ENCODE peak calls at places on chromosomes 16 and 17, in five cellular contexts. One of them, this sample, is unnamed. For H3K27me3 and H3K4me1, the result is how much of the 10 kb centered on the place peaks cover.

GRCh38 chr17:34269969-34270368 is at the start of gene CCL7:
- DNase-seq in body of pancreas: no peak
- DNase-seq in ovary: no peak
- DNase-seq in Panc1: no peak
- DNase-seq in neural progenitor cell: no peak
- DNase-seq in this sample: no peak

GRCh38 chr16:50719401-50720337 is 22.2 kb upstream of the CYLD start:
- DNase-seq in ovary: no peak
- DNase-seq in body of pancreas: peak
- DNase-seq in neural progenitor cell: no peak
- DNase-seq in Panc1: no peak
- DNase-seq in this sample: no peak

GRCh38 chr17:77425791-77426641 is 285.2 kb downstream of the SEC14L1 start:
- DNase-seq in Panc1: no peak
- DNase-seq in ovary: peak
- DNase-seq in neural progenitor cell: peak
- DNase-seq in body of pancreas: no peak
- DNase-seq in this sample: no peak

GRCh38 chr16:77206533-77206932 is 7.3 kb downstream of the SYCE1L start:
- DNase-seq in ovary: no peak
- DNase-seq in body of pancreas: no peak
- DNase-seq in Panc1: no peak
- DNase-seq in neural progenitor cell: no peak
- DNase-seq in this sample: no peak

GRCh38 chr16:10971560-10971961 is 27.2 kb downstream of the CLEC16A start:
- DNase-seq in Panc1: peak
- DNase-seq in ovary: peak
- DNase-seq in body of pancreas: no peak
- DNase-seq in neural progenitor cell: peak
- DNase-seq in this sample: no peak

GRCh38 chr17:66177048-66177447 is 14.9 kb downstream of the CEP112 start:
- DNase-seq in body of pancreas: no peak
- DNase-seq in ovary: no peak
- DNase-seq in neural progenitor cell: no peak
- DNase-seq in Panc1: no peak
- DNase-seq in this sample: no peak

GRCh38 chr17:31660684-31661083 is 198.4 kb downstream of the COPRS start:
- DNase-seq in body of pancreas: no peak
- DNase-seq in Panc1: no peak
- DNase-seq in ovary: no peak
- DNase-seq in neural progenitor cell: no peak
- DNase-seq in this sample: no peak

GRCh38 chr17:30021708-30022317 is 80.4 kb downstream of the EFCAB5 start:
- DNase-seq in neural progenitor cell: peak
- DNase-seq in Panc1: peak
- DNase-seq in body of pancreas: peak
- DNase-seq in ovary: no peak
- DNase-seq in this sample: no peak

GRCh38 chr16:88769617-88770458 is 15.2 kb downstream of the PIEZO1 start:
- DNase-seq in Panc1: no peak
- DNase-seq in neural progenitor cell: peak
- DNase-seq in ovary: no peak
- DNase-seq in body of pancreas: peak
- DNase-seq in this sample: peak

GRCh38 chr16:85055503-85056210 is 28.1 kb downstream of the KIAA0513 start:
- DNase-seq in neural progenitor cell: no peak
- DNase-seq in ovary: no peak
- DNase-seq in body of pancreas: no peak
- DNase-seq in Panc1: no peak
- DNase-seq in this sample: peak

GRCh38 chr16:22898874-22899348 is 84.9 kb downstream of the HS3ST2 start:
- DNase-seq in body of pancreas: peak
- DNase-seq in Panc1: peak
- DNase-seq in ovary: peak
- DNase-seq in neural progenitor cell: peak
- DNase-seq in this sample: peak

GRCh38 chr17:67994827-67995567 is 1.3 kb downstream of the C17orf58 start:
- DNase-seq in ovary: no peak
- DNase-seq in body of pancreas: peak
- DNase-seq in neural progenitor cell: no peak
- DNase-seq in Panc1: no peak
- DNase-seq in this sample: no peak

GRCh38 chr17:67992541-67993152 is 3.6 kb downstream of the C17orf58 start:
- DNase-seq in Panc1: no peak
- DNase-seq in ovary: no peak
- DNase-seq in neural progenitor cell: peak
- DNase-seq in body of pancreas: peak
- DNase-seq in this sample: no peak

GRCh38 chr17:67993998-67994361 is 2.3 kb downstream of the C17orf58 start:
- DNase-seq in ovary: no peak
- DNase-seq in neural progenitor cell: no peak
- DNase-seq in body of pancreas: no peak
- DNase-seq in Panc1: no peak
- DNase-seq in this sample: no peak

GRCh38 chr17:67995568-67996191 is 589 bp downstream of the C17orf58 start:
- DNase-seq in body of pancreas: peak
- DNase-seq in neural progenitor cell: peak
- DNase-seq in Panc1: no peak
- DNase-seq in ovary: peak
- DNase-seq in this sample: no peak

DNA sequence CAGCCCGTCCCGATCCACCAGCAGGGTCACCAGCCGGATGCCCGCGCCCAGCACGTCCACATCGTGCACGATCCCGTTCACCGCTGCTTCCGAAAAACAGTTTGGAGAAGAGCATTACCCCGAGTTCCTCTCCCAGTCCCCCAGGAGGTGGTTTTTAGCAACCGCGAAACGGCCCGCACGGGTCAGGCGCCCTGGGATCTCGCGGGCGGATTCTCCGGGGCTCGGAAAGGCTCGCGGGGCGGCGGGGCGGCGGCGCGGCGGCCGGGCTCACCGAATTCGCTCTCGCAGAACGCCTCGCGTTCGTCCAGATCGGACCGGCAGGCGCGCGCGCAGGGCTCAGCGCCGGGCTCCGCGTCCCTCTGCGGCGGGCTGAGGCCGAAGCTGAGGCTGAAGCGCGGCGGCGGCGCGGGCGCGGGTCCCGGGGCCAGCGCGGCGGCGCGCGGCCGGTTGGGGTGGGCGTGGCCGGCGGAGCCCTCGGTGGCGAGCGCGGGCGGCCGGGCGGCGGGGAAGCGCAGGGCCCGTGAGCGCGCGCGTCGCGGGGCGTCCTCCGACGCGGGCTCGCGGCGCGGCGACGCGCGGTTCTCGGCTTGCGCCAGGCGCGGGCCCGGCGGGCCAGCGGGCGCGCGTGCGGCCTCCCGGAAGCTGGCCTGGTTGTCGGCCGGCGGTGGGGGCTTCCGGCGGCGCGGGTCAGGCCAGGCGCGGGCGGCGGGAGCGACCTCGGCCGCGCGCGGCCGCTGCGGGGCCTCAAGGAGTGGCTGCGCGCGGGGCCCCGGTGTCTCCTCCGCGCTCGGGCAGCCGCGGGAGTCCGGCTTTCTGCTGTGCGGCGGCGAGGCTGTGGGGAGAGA is 2.9 kb downstream of the C17orf58 start:
- DNase-seq in body of pancreas: peak
- DNase-seq in neural progenitor cell: peak
- DNase-seq in Panc1: no peak
- DNase-seq in ovary: peak
- DNase-seq in this sample: peak
- H3K27me3 ChIP-seq in body of pancreas: under half
- H3K27me3 ChIP-seq in neural progenitor cell: under half
- H3K27me3 ChIP-seq in Panc1: under half
- H3K27me3 ChIP-seq in ovary: under half
- H3K27me3 ChIP-seq in this sample: under half

DNA sequence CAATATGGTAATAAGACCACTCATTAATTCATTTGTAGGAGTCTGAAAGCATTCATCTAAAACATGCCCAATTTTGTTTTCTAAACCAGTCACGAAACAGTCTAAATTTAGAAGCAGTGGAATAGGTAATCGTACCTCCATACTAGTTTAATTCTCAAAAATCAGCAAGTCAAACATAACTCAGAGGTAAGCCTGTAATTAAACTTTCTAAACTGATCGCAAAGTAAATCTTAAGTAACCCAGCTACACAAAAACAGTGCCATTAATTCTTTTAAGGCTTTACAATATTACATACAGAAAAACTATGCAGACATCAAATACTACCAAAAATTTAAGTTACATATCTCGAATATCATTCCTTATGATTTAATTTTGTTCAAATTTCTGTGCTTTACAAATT is 31.4 kb downstream of the YWHAE start:
- DNase-seq in body of pancreas: no peak
- DNase-seq in ovary: no peak
- DNase-seq in Panc1: no peak
- DNase-seq in neural progenitor cell: no peak
- DNase-seq in this sample: no peak
- H3K4me1 ChIP-seq in body of pancreas: under half
- H3K4me1 ChIP-seq in ovary: under half
- H3K4me1 ChIP-seq in Panc1: under half
- H3K4me1 ChIP-seq in neural progenitor cell: under half
- H3K4me1 ChIP-seq in this sample: under half

DNA sequence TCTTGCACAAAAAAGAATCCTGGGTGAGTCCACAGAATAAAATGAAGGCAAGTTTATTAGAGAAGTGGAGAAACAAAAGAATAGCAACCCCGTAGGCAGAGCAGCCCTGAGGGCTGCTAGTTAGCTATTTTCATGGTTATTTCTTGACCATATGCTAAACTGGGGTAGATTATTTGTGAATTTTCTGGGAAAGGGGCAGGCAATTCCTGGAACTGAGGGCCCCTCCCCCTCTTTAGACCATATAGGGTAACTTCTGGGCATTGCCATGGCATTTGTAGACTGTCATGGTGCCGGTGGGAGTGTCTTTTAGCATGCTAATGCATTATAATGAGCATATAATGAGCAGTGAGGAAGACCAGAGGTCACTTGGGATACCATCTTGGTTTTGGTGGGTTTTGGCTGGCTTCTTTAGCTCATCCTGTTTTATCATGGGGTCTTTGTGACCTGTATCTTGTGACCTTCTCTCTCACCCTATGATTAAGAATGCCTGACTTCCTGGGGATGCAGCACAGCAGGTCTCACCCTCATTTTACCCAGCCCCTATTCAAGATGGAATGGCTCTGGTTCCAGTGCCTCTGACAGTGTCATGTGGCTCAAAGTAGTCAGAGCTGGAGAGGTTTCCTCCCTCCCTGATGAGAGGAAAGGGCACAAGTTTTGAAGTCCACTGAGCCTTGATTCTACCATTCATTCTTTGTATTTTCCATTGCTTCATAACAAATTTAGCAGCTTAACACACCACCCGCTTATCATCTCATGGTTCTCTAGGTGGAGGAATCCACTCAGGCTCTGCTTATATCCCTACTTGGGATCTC is 55.7 kb upstream of the LGALS9 start:
- DNase-seq in body of pancreas: no peak
- DNase-seq in ovary: no peak
- DNase-seq in Panc1: no peak
- DNase-seq in neural progenitor cell: no peak
- DNase-seq in this sample: no peak
- H3K27ac ChIP-seq in body of pancreas: peak
- H3K27ac ChIP-seq in ovary: no peak
- H3K27ac ChIP-seq in Panc1: no peak
- H3K27ac ChIP-seq in neural progenitor cell: no peak
- H3K27ac ChIP-seq in this sample: no peak

DNA sequence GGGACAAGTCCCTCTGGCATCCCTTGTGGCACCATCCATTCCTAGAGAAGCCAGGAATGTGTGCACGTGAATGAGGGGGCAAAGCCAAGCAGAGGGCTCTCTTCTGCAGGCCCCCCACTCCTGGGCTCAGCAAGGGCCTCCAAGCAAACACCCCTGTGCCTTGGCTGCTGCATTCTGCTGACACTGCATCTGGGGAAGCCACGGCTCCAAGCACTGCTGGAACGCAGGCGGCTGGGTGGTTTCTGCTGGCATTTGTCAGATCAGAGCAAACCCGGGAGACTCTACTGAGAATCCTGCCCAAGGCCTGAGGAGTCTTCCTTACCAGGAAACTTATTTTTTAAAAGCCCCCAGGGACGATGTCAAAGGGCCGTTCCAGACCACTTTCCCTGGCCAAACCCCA is 23.3 kb downstream of the ATP6V0D1 start:
- DNase-seq in body of pancreas: no peak
- DNase-seq in ovary: no peak
- DNase-seq in Panc1: no peak
- DNase-seq in neural progenitor cell: no peak
- DNase-seq in this sample: no peak
- H3K27me3 ChIP-seq in body of pancreas: under half
- H3K27me3 ChIP-seq in ovary: under half
- H3K27me3 ChIP-seq in Panc1: under half
- H3K27me3 ChIP-seq in neural progenitor cell: under half
- H3K27me3 ChIP-seq in this sample: under half

GRCh38 chr17:1177099-1177996 is 2.4 kb downstream of the ABR start:
- DNase-seq in Panc1: no peak
- DNase-seq in body of pancreas: no peak
- DNase-seq in neural progenitor cell: no peak
- DNase-seq in ovary: no peak
- DNase-seq in this sample: no peak
- H3K4me1 ChIP-seq in Panc1: under half
- H3K4me1 ChIP-seq in body of pancreas: under half
- H3K4me1 ChIP-seq in neural progenitor cell: under half
- H3K4me1 ChIP-seq in ovary: under half
- H3K4me1 ChIP-seq in this sample: under half

GRCh38 chr16:14001521-14001920 is 69.6 kb upstream of the MRTFB start:
- DNase-seq in Panc1: no peak
- DNase-seq in ovary: no peak
- DNase-seq in body of pancreas: no peak
- DNase-seq in neural progenitor cell: no peak
- DNase-seq in this sample: no peak

GRCh38 chr16:14004031-14004718 is 66.9 kb upstream of the MRTFB start:
- DNase-seq in body of pancreas: no peak
- DNase-seq in neural progenitor cell: no peak
- DNase-seq in Panc1: no peak
- DNase-seq in ovary: peak
- DNase-seq in this sample: no peak

GRCh38 chr16:14002416-14002815 is 68.7 kb upstream of the MRTFB start:
- DNase-seq in ovary: no peak
- DNase-seq in neural progenitor cell: no peak
- DNase-seq in Panc1: no peak
- DNase-seq in body of pancreas: no peak
- DNase-seq in this sample: no peak

GRCh38 chr16:14004719-14005315 is 66.3 kb upstream of the MRTFB start:
- DNase-seq in neural progenitor cell: no peak
- DNase-seq in ovary: no peak
- DNase-seq in Panc1: no peak
- DNase-seq in body of pancreas: no peak
- DNase-seq in this sample: no peak

DNA sequence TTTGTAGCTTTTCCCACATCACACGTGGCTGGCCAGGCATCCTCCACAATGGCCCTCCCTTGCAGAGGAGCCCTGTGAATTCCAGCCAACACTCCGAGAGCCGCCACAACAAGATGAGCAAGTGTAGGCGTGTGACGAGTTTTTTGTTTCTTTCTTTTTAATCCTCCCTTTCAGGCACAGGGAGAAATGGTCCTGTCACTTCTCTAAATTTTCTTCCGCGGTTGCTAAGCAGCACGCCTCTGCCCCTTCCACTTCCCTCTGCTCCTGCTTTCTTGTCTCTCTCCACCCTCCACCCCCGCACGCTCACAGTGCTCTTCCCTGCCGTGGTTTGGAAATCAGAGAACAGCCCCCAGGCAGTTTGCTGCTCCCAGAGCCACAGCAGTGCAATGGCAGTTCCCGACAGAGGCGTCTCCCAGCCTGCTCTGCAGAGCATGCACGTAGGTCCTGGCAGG is 68.0 kb upstream of the MRTFB start:
- DNase-seq in body of pancreas: no peak
- DNase-seq in neural progenitor cell: peak
- DNase-seq in ovary: peak
- DNase-seq in Panc1: no peak
- DNase-seq in this sample: peak
- H3K27ac ChIP-seq in body of pancreas: no peak
- H3K27ac ChIP-seq in neural progenitor cell: peak
- H3K27ac ChIP-seq in ovary: no peak
- H3K27ac ChIP-seq in Panc1: peak
- H3K27ac ChIP-seq in this sample: peak